ENCODE peak calls at places on chromosome 21, in four cellular contexts. K is stimulated activated CD8-positive, alpha-beta memory T cell treated with anti-CD3 and anti-CD28 coated beads, Interleukin-4, amount 100 ng/mL, for 4 hours; N is GM12865; A is MM.1S. U is an unnamed sample.

GRCh38 chr21:14056771-14057191 is 154.0 kb downstream of the LIPI start:
- DNase-seq in K (no peak), N (no peak), A (no peak), U (no peak)

GRCh38 chr21:40846057-40846456 is 901 bp downstream of the DSCAM start:
- DNase-seq in K (no peak), N (no peak), A (no peak), U (no peak)

GRCh38 chr21:27678511-27678910 is 711.6 kb upstream of the ADAMTS5 start:
- DNase-seq in K (no peak), N (no peak), A (no peak), U (no peak)

GRCh38 chr21:31354604-31355443 is 10.8 kb upstream of the TIAM1 start:
- DNase-seq in K (peak; percentile 49), N (peak; percentile 34), A (no peak), U (no peak)

GRCh38 chr21:32359719-32360260 is 33.0 kb downstream of the URB1 start:
- DNase-seq in K (no peak), N (no peak), A (peak; percentile 56), U (no peak)

GRCh38 chr21:46661627-46662366 is 26.3 kb downstream of the PRMT2 start:
- DNase-seq in K (no peak), N (no peak), A (no peak), U (no peak)

GRCh38 chr21:40433575-40433974 is 413.4 kb downstream of the DSCAM start:
- DNase-seq in K (no peak), N (no peak), A (no peak), U (no peak)

GRCh38 chr21:44349416-44349846 is 4.0 kb upstream of the TRPM2 start:
- DNase-seq in K (no peak), N (no peak), A (no peak), U (no peak)

GRCh38 chr21:28763809-28764418 is 228.8 kb downstream of the LTN1 start:
- DNase-seq in K (no peak), N (no peak), A (no peak), U (no peak)

GRCh38 chr21:35593000-35593502 is 467.3 kb downstream of the SETD4 start:
- DNase-seq in K (no peak), N (no peak), A (no peak), U (no peak)

U was measured in glomerular endothelial cell.